ENCODE peak calls at places on chromosomes 4 and X, in nine cellular contexts. N, L, X, B, G, S, Q, V and U are unnamed samples.
A peak's percentile ranks its signal among the peaks of the same experiment; 100 is the strongest.

GRCh38 chr4:108276690-108277089 is 108.0 kb upstream of the LEF1 start:
- DNase-seq in N (no peak), L (no peak), X (no peak), B (no peak), G (no peak), S (no peak), Q (no peak), V (no peak), U (no peak)

GRCh38 chr4:164383187-164384181 is 370.4 kb upstream of the SMIM31 start:
- DNase-seq in N (peak; percentile 81), L (peak; percentile 86), X (peak; percentile 16), B (no peak), G (no peak), S (peak; percentile 6), Q (no peak), V (no peak), U (peak; percentile 78)

GRCh38 chr4:184958839-184959238 is 59.5 kb upstream of the HELT start:
- DNase-seq in N (no peak), L (no peak), X (no peak), B (no peak), G (no peak), S (no peak), Q (no peak), V (no peak), U (no peak)

GRCh38 chr4:103934178-103934789 is 214.5 kb upstream of the TACR3 start:
- DNase-seq in N (peak; percentile 78), L (peak; percentile 72), X (peak; percentile 33), B (peak; percentile 58), G (peak; percentile 67), S (peak; percentile 59), Q (peak; percentile 65), V (peak; percentile 60), U (peak; percentile 73)

GRCh38 chr4:130288576-130288975 is 1192.6 kb downstream of the C4orf33 start:
- DNase-seq in N (no peak), L (peak; percentile 55), X (no peak), B (no peak), G (no peak), S (no peak), Q (no peak), V (no peak), U (no peak)

GRCh38 chr4:37891221-37892159 is 606 bp downstream of the TBC1D1 start:
- DNase-seq in N (no peak), L (peak; percentile 51), X (peak; percentile 69), B (no peak), G (peak; percentile 84), S (peak; percentile 25), Q (no peak), V (peak; percentile 78), U (peak; percentile 75)

GRCh38 chr4:147289181-147289580 is 191.7 kb upstream of the EDNRA start:
- DNase-seq in N (no peak), L (no peak), X (no peak), B (no peak), G (no peak), S (no peak), Q (no peak), V (no peak), U (no peak)

GRCh38 chr4:39044364-39044946 is 12.2 kb upstream of the TMEM156 start:
- DNase-seq in N (peak; percentile 95), L (peak; percentile 98), X (peak; percentile 95), B (peak; percentile 64), G (peak; percentile 94), S (peak; percentile 90), Q (peak; percentile 84), V (peak; percentile 90), U (peak; percentile 98)

GRCh38 chr4:124449881-124450280 is 262.7 kb downstream of the ANKRD50 start:
- DNase-seq in N (no peak), L (no peak), X (no peak), B (no peak), G (no peak), S (no peak), Q (no peak), V (no peak), U (no peak)

GRCh38 chr4:40378619-40379018 is 43.5 kb downstream of the CHRNA9 start:
- DNase-seq in N (no peak), L (no peak), X (no peak), B (no peak), G (no peak), S (no peak), Q (no peak), V (no peak), U (no peak)

GRCh38 chr4:6199344-6199921 is 916 bp downstream of the JAKMIP1 start:
- DNase-seq in N (peak; percentile 18), L (peak; percentile 65), X (peak; percentile 74), B (no peak), G (no peak), S (no peak), Q (no peak), V (no peak), U (peak; percentile 76)

GRCh38 chr4:77264826-77265225 is 107.8 kb downstream of the CCNG2 start:
- DNase-seq in N (no peak), L (no peak), X (no peak), B (no peak), G (no peak), S (peak; percentile 4), Q (peak; percentile 48), V (no peak), U (no peak)

GRCh38 chr4:74632634-74633033 is 161.7 kb downstream of the BTC start:
- DNase-seq in N (no peak), L (no peak), X (no peak), B (peak; percentile 95), G (no peak), S (peak; percentile 85), Q (peak; percentile 93), V (no peak), U (no peak)

DNA sequence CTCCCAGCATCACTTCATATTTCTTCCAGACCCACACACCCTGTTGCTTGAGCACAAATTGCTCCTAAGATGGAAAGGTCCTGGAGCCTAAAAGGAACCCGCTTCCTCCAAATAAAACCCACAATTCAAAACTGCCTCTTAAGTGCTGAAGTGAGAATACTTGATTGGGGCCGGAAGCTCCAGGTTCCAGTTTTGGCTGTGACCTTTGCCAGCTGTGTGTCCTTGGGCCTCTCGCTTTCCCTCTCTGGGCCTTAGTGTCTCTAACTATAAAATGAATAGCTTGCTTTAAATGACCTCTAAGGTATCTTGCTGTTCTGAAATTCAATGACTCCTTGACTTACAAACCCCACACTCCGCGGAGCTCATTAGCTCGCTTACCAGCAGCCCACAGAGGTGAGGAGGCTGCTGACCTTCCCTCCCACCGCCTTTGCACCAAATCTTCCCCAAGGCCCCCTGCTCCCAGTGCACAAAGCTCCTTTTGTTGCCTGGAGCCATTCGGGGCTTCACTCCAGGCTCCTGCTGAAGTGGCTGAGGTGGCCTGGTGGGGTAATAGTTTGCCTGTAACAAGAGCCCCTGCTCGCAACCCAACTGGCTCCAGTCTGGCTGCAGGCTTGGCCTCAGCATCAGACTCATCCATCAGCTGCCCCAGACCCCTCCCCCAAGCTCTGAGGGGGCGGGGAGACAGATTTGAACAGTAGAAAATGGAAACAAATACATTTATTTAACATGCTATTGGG is 21.8 kb downstream of the STARD8 start:
- DNase-seq in N (no peak), L (peak; percentile 65), X (peak; percentile 68), B (no peak), G (no peak), S (peak; percentile 51), Q (no peak), V (no peak), U (peak; percentile 30)
- TF ChIP-seq EZH2phosphoT487 in N (no peak), L (no peak), X (no peak), B (no peak), G (no peak), S (no peak), Q (no peak), V (no peak), U (no peak)

DNA sequence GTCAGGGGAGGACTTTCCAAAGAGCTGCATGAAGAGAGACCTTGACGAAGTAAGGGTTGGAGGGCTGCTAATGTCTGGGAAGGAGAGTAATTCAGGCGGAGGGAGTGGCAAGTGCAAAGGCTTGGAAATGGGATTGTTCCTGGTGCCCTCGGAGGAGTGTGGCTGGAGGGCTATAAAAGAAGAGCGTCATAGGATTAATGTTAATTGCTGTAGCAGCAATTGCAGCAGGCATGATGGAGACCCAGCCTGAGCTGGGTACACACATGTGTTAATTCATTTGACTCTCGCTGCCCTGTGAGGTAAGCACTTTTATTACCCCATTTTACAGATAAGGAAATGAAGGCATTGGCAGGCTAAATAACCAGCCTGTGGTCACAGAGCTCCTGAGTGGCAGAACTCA is 4.5 kb downstream of the DRD5 start:
- DNase-seq in N (peak; percentile 35), L (no peak), X (no peak), B (no peak), G (no peak), S (no peak), Q (no peak), V (no peak), U (no peak)
- TF ChIP-seq EZH2phosphoT487 in N (no peak), L (no peak), X (no peak), B (no peak), G (no peak), S (no peak), Q (no peak), V (no peak), U (no peak)

DNA sequence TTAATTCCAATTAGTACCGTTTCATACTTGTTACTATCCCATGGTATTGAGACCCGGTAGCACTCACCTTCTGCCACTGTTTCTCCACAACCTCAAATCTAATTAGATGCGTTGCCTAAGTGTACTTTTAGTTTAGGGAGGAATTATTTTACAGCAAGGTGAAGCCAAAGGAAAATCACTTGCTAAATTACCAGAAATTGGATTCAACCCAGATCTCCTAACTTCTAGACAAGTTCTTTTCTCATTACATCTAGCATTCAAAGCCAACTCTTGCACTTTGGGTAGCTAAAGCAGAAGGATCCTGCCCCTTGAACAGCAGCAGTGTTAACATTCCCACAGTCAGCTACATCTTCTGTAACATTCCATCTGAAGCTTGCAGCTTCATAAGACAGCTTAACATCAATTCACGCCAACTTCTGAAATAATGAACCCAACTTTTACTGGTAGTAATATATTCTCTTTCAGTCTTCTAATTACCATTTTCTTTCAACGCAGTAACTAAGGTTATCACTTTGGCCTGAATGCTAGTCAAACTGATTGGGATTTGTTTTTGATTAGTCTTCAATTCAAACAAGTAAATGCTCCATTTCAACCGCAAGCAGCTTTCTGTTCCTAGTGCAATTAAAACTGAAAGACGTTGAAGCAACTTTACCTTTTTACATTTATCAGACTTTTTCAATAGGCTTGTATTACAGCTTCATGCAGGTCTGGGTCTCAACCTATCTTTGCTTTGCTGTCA is 944 bp upstream of the SEC31A start:
- DNase-seq in N (peak; percentile 19), L (peak; percentile 24), X (no peak), B (no peak), G (peak; percentile 58), S (peak; percentile 54), Q (no peak), V (no peak), U (peak; percentile 24)
- TF ChIP-seq EZH2phosphoT487 in N (no peak), L (no peak), X (no peak), B (no peak), G (no peak), S (no peak), Q (no peak), V (no peak), U (no peak)

GRCh38 chrX:110588853-110589252 is 206.8 kb downstream of the CHRDL1 start:
- DNase-seq in N (peak; percentile 23), L (no peak), X (no peak), B (no peak), G (no peak), S (no peak), Q (no peak), V (no peak), U (no peak)
- TF ChIP-seq EZH2phosphoT487 in N (no peak), L (no peak), X (no peak), B (no peak), G (no peak), S (no peak), Q (no peak), V (no peak), U (no peak)

GRCh38 chr4:152956650-152957436 is 20.7 kb downstream of the FHDC1 start:
- DNase-seq in N (peak; percentile 71), L (no peak), X (no peak), B (no peak), G (no peak), S (no peak), Q (no peak), V (no peak), U (no peak)
- TF ChIP-seq EZH2phosphoT487 in N (no peak), L (no peak), X (no peak), B (no peak), G (no peak), S (no peak), Q (no peak), V (no peak), U (no peak)